ENCODE peak calls at places on chromosomes 11 and 22, in five cellular contexts. F is stimulated activated CD8-positive, alpha-beta memory T cell treated with anti-CD3 and anti-CD28 coated beads, Interleukin-4, amount 100 ng/mL, for 24 hours; S is H9; P is NCI-H1105 treated with DMSO at 0.1 percent for 48 hours; M is RCC 7860. Q is an unnamed sample.

GRCh38 chr11:85918910-85919794 is 64.0 kb downstream of the CCDC83 start:
- DNase-seq in F (no peak), M (no peak), P (peak; percentile 23), S (no peak), Q (no peak)

GRCh38 chr22:27380826-27381225 is 420.7 kb downstream of the MN1 start:
- DNase-seq in M (no peak), P (no peak), F (no peak), S (peak; percentile 4), Q (no peak)

GRCh38 chr11:47645500-47645899 is 3.1 kb upstream of the MTCH2 start:
- DNase-seq in M (no peak), P (no peak), S (no peak), F (no peak), Q (no peak)

GRCh38 chr11:14813506-14813905 is 78.5 kb downstream of the CYP2R1 start:
- DNase-seq in S (no peak), F (no peak), M (peak; percentile 2), P (no peak), Q (no peak)

GRCh38 chr11:18720086-18720810 is 5.7 kb downstream of the IGSF22 start:
- DNase-seq in P (no peak), S (no peak), F (no peak), M (no peak), Q (no peak)

GRCh38 chr11:8258771-8259170 is 4.9 kb downstream of the LMO1 start:
- DNase-seq in M (peak; percentile 76), P (no peak), F (no peak), S (peak; percentile 19), Q (peak; percentile 65)

GRCh38 chr11:96357794-96358193 is 14.8 kb upstream of the MAML2 start:
- DNase-seq in M (no peak), F (no peak), S (no peak), P (no peak), Q (no peak)

GRCh38 chr22:49633010-49633324 is 194.7 kb downstream of the BRD1 start:
- DNase-seq in M (no peak), S (no peak), F (no peak), P (no peak), Q (no peak)

GRCh38 chr11:63622318-63622717 is 8.1 kb upstream of the PLAAT3 start:
- DNase-seq in P (no peak), F (no peak), S (no peak), M (peak; percentile 9), Q (no peak)

GRCh38 chr11:88454881-88455280 is 117.3 kb upstream of the CTSC start:
- DNase-seq in F (no peak), P (no peak), M (no peak), S (no peak), Q (no peak)

GRCh38 chr22:31681625-31682345 is 19.8 kb upstream of the PISD start:
- DNase-seq in S (no peak), P (no peak), M (no peak), F (no peak), Q (no peak)

GRCh38 chr11:100831929-100832480 is 144.9 kb downstream of the ARHGAP42 start:
- DNase-seq in M (no peak), S (no peak), F (no peak), P (no peak), Q (no peak)

GRCh38 chr22:44261861-44262595 is 50.7 kb downstream of the SHISAL1 start:
- DNase-seq in M (no peak), F (no peak), S (peak; percentile 23), P (peak; percentile 59), Q (no peak)

GRCh38 chr11:95360382-95360781 is 129.4 kb upstream of the SESN3 start:
- DNase-seq in S (no peak), P (no peak), M (no peak), F (no peak), Q (no peak)

GRCh38 chr11:46845440-46845739 is 690 bp downstream of the CKAP5 start:
- DNase-seq in M (no peak), S (no peak), F (no peak), P (peak; percentile 46), Q (no peak)

GRCh38 chr11:115724709-115725108 is 220.5 kb upstream of the CADM1 start:
- DNase-seq in M (no peak), P (no peak), F (no peak), S (no peak), Q (no peak)

GRCh38 chr22:50530280-50530856 is 556 bp upstream of the TYMP start:
- DNase-seq in P (no peak), F (peak; percentile 47), M (no peak), S (peak; percentile 41), Q (peak; percentile 87)

GRCh38 chr22:31442768-31443489 is 43.5 kb downstream of the DRG1 start:
- DNase-seq in P (no peak), F (no peak), S (no peak), M (no peak), Q (no peak)

GRCh38 chr11:124638500-124638899 is 15.8 kb downstream of the TBRG1 start:
- DNase-seq in M (no peak), S (no peak), P (no peak), F (no peak), Q (no peak)

GRCh38 chr11:3835752-3836151 is 5.0 kb downstream of the RHOG start:
- DNase-seq in S (no peak), M (no peak), F (no peak), P (no peak), Q (no peak)

GRCh38 chr22:49238181-49239141 is 589.2 kb downstream of the BRD1 start:
- DNase-seq in S (peak; percentile 20), F (no peak), P (no peak), M (no peak), Q (no peak)

GRCh38 chr22:46104170-46104880 is 46.0 kb upstream of the PPARA start:
- DNase-seq in S (no peak), M (no peak), F (no peak), P (no peak), Q (no peak)

GRCh38 chr11:124610295-124610694 is 933 bp upstream of the PANX3 start:
- DNase-seq in S (no peak), P (no peak), F (no peak), M (no peak), Q (no peak)

GRCh38 chr11:134466909-134467567 is 55.0 kb upstream of the B3GAT1 start:
- DNase-seq in S (no peak), M (no peak), F (no peak), P (no peak), Q (no peak)

GRCh38 chr22:42711281-42711731 is 9.4 kb downstream of the A4GALT start:
- DNase-seq in F (no peak), M (no peak), S (no peak), P (no peak), Q (no peak)